ENCODE peak calls at places on chromosomes 5 and 9, in four cellular contexts. H, R, T and S are unnamed samples.

GRCh38 chr9:76664120-76664519 is 100.1 kb upstream of the PCA3 start:
- DNase-seq in H (no peak), R (no peak), T (no peak), S (no peak)

GRCh38 chr5:78763659-78764189 is 115.2 kb upstream of the LHFPL2 start:
- DNase-seq in H (no peak), R (no peak), T (no peak), S (no peak)

GRCh38 chr9:94829380-94830070 is 103.0 kb downstream of the AOPEP start:
- DNase-seq in H (no peak), R (no peak), T (no peak), S (no peak)

GRCh38 chr9:127163409-127163808 is 41.0 kb upstream of the ANGPTL2 start:
- DNase-seq in H (peak), R (no peak), T (no peak), S (peak)

GRCh38 chr5:138502121-138502520 is 36.8 kb downstream of the EGR1 start:
- DNase-seq in H (no peak), R (no peak), T (no peak), S (peak)

GRCh38 chr5:172175263-172175719 is 12.7 kb downstream of the STK10 start:
- DNase-seq in H (no peak), R (no peak), T (peak), S (no peak)

GRCh38 chr9:23907343-23907742 is 81.3 kb upstream of the ELAVL2 start:
- DNase-seq in H (no peak), R (no peak), T (no peak), S (no peak)

GRCh38 chr9:113475031-113475430 is 11.5 kb downstream of the RGS3 start:
- DNase-seq in H (no peak), R (no peak), T (no peak), S (no peak)

GRCh38 chr5:178670486-178670885 is 43.6 kb upstream of the CLK4 start:
- DNase-seq in H (no peak), R (no peak), T (no peak), S (no peak)

GRCh38 chr9:81394816-81395215 is 294.5 kb downstream of the TLE1 start:
- DNase-seq in H (no peak), R (no peak), T (no peak), S (no peak)

GRCh38 chr5:78116167-78116566 is 178.3 kb downstream of the AP3B1 start:
- DNase-seq in H (no peak), R (no peak), T (no peak), S (no peak)

GRCh38 chr9:35938474-35939145 is 19.3 kb downstream of the OR2S2 start:
- DNase-seq in H (no peak), R (no peak), T (no peak), S (no peak)

GRCh38 chr9:104388071-104388470 is 116.0 kb upstream of the OR13F1 start:
- DNase-seq in H (no peak), R (no peak), T (no peak), S (peak)

GRCh38 chr5:93930098-93930497 is 188.7 kb upstream of the POU5F2 start:
- DNase-seq in H (no peak), R (no peak), T (no peak), S (no peak)

GRCh38 chr5:118326496-118327045 is 661.8 kb downstream of the DTWD2 start:
- DNase-seq in H (no peak), R (no peak), T (no peak), S (peak)

GRCh38 chr9:1837453-1838084 is 177.6 kb upstream of the SMARCA2 start:
- DNase-seq in H (peak), R (peak), T (peak), S (peak)

GRCh38 chr9:91040371-91041215 is 239.0 kb downstream of the SYK start:
- DNase-seq in H (peak), R (no peak), T (no peak), S (no peak)

GRCh38 chr5:95712347-95712958 is 18.7 kb upstream of the RHOBTB3 start:
- DNase-seq in H (peak), R (no peak), T (peak), S (peak)

GRCh38 chr5:81165493-81166119 is 67.5 kb upstream of the CKMT2 start:
- DNase-seq in H (peak), R (peak), T (peak), S (peak)

GRCh38 chr9:120801441-120801840 is 8.2 kb upstream of the FBXW2 start:
- DNase-seq in H (no peak), R (no peak), T (no peak), S (no peak)

GRCh38 chr9:136146126-136147037 is 27.7 kb upstream of the TMEM250 start:
- DNase-seq in H (no peak), R (no peak), T (no peak), S (no peak)

GRCh38 chr5:24444439-24444838 is 200.3 kb downstream of the CDH10 start:
- DNase-seq in H (no peak), R (no peak), T (no peak), S (no peak)

GRCh38 chr9:35566417-35566816 is 38.6 kb upstream of the TESK1 start:
- DNase-seq in H (no peak), R (no peak), T (no peak), S (no peak)

GRCh38 chr9:29213374-29214161 is 1640.3 kb upstream of the C9orf72 start:
- DNase-seq in H (no peak), R (no peak), T (peak), S (peak)

GRCh38 chr5:1687301-1687970 is 112.2 kb downstream of the MRPL36 start:
- DNase-seq in H (no peak), R (no peak), T (no peak), S (no peak)

GRCh38 chr9:108517591-108518365 is 338.0 kb downstream of the ACTL7B start:
- DNase-seq in H (no peak), R (no peak), T (no peak), S (no peak)

GRCh38 chr9:89362647-89363310 is 44.5 kb downstream of the SECISBP2 start:
- DNase-seq in H (no peak), R (no peak), T (no peak), S (no peak)

GRCh38 chr9:137167113-137167751 is 2.6 kb downstream of the LRRC26 start:
- DNase-seq in H (no peak), R (no peak), T (no peak), S (no peak)

GRCh38 chr5:119274024-119274766 is 81.6 kb upstream of the TNFAIP8 start:
- DNase-seq in H (peak), R (no peak), T (no peak), S (peak)

GRCh38 chr5:43078956-43079355 is 38.8 kb upstream of the ANXA2R start:
- DNase-seq in H (peak), R (no peak), T (peak), S (peak)

GRCh38 chr9:6634441-6634840 is 11.1 kb downstream of the GLDC start:
- DNase-seq in H (no peak), R (no peak), T (no peak), S (no peak)

GRCh38 chr5:1746371-1747078 is 53.1 kb downstream of the MRPL36 start:
- DNase-seq in H (no peak), R (no peak), T (no peak), S (no peak)

GRCh38 chr5:180088561-180088960 is 17.0 kb upstream of the RNF130 start:
- DNase-seq in H (no peak), R (no peak), T (no peak), S (no peak)

GRCh38 chr9:113511047-113511521 is 47.6 kb downstream of the RGS3 start:
- DNase-seq in H (no peak), R (no peak), T (no peak), S (no peak)

GRCh38 chr5:139646912-139647391 is 1.2 kb upstream of the CXXC5 start:
- DNase-seq in H (no peak), R (no peak), T (no peak), S (no peak)
- H3K4me3 ChIP-seq in H (no peak), R (peak), T (no peak), S (no peak)

GRCh38 chr5:5139358-5140050 is 626 bp upstream of the ADAMTS16 start:
- DNase-seq in H (no peak), R (no peak), T (peak), S (no peak)

GRCh38 chr5:5144441-5144840 is 4.3 kb downstream of the ADAMTS16 start:
- DNase-seq in H (no peak), R (no peak), T (no peak), S (no peak)

GRCh38 chr5:5140051-5141010 is at the start of gene ADAMTS16:
- DNase-seq in H (no peak), R (no peak), T (peak), S (no peak)

GRCh38 chr5:5141011-5141599 is 975 bp downstream of the ADAMTS16 start:
- DNase-seq in H (no peak), R (no peak), T (no peak), S (no peak)

GRCh38 chr5:5141625-5142527 is 1.7 kb downstream of the ADAMTS16 start:
- DNase-seq in H (peak), R (no peak), T (peak), S (peak)
- H3K4me3 ChIP-seq in H (no peak), R (no peak), T (no peak), S (no peak)

GRCh38 chr5:64887910-64888309 is 119.2 kb downstream of the CWC27 start:
- DNase-seq in H (no peak), R (no peak), T (no peak), S (no peak)

GRCh38 chr5:64884541-64884940 is 115.8 kb downstream of the CWC27 start:
- DNase-seq in H (no peak), R (no peak), T (no peak), S (no peak)

GRCh38 chr5:64883912-64884311 is 115.2 kb downstream of the CWC27 start:
- DNase-seq in H (peak), R (no peak), T (no peak), S (peak)
- H3K4me3 ChIP-seq in H (no peak), R (no peak), T (no peak), S (no peak)

GRCh38 chr5:181259283-181259682 is 1.7 kb downstream of the TRIM52 start:
- DNase-seq in H (no peak), R (no peak), T (no peak), S (no peak)
- H3K4me3 ChIP-seq in H (peak), R (peak), T (peak), S (peak)

GRCh38 chr5:73266925-73267775 is 94.2 kb downstream of the TMEM174 start:
- DNase-seq in H (peak), R (no peak), T (no peak), S (no peak)
- H3K4me3 ChIP-seq in H (no peak), R (no peak), T (no peak), S (no peak)

DNA sequence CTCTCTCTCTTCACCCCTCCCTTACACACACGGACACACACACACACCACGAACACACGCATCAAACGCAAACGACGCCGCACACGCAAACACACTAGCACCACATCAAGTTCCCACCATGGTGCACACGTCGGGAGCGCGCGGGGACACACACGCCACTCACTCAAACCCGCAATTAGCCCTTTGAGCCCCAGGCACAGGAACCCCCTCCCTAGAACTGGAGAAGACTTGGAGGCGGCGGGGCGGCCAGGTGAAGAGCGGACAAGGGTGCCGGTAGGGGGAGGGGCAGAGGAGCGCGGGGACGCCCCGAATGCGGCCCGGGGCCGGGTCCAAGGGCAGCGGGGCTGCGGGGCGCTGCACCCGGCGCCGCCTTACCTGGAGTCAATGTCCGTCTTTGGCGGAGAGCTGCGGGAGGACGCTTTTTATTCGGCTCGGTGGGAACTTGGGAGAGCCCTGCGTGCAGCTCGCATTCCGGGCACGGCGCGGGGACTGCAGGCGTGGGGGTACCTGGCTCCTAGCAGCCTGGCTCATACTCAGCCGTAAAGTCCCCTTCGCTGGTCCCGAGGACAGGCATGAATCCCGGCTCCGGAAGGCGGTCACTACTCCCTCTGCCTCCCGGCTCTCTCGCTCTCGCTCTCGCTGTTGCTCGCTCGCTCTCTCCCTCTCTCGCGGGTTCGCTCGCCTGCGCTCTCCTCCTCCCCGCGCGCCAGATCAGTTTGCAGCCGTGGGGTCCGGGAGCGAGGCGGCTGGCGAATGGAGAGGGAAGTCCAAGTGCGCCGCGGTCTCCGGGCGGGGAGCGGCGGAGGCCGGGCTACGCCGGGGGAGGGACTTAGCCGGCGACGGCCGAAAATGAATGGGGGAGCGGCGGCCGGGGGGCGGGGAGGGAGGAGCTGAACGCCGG is at the start of gene BRINP1:
- DNase-seq in H (no peak), R (peak), T (peak), S (peak)
- H3K4me3 ChIP-seq in H (no peak), R (peak), T (peak), S (peak)

GRCh38 chr5:57559110-57559635 is 76.6 kb upstream of the ACTBL2 start:
- DNase-seq in H (peak), R (no peak), T (no peak), S (no peak)
- H3K4me3 ChIP-seq in H (no peak), R (no peak), T (no peak), S (no peak)

DNA sequence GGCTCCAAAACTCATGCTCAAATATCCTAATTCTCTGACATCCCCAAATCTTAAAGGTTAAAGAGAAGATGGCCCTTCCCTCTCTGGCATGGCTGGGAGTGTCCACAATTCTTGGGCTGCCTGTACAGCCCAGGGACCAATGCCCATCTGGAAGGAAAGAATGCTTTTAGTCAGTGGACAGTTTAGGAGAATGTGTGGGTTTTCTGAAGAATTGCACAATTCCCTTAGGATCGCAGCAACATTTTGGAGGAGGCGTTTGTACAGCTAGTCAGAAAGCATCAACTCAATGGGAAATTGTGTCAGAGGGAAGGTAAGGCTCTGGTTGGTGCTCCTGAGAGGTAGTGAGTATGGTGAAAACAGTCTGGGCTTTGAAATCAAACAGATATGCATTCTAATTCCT is 15.0 kb downstream of the FAM193B start:
- DNase-seq in H (peak), R (no peak), T (no peak), S (peak)
- H3K4me3 ChIP-seq in H (no peak), R (no peak), T (no peak), S (no peak)

DNA sequence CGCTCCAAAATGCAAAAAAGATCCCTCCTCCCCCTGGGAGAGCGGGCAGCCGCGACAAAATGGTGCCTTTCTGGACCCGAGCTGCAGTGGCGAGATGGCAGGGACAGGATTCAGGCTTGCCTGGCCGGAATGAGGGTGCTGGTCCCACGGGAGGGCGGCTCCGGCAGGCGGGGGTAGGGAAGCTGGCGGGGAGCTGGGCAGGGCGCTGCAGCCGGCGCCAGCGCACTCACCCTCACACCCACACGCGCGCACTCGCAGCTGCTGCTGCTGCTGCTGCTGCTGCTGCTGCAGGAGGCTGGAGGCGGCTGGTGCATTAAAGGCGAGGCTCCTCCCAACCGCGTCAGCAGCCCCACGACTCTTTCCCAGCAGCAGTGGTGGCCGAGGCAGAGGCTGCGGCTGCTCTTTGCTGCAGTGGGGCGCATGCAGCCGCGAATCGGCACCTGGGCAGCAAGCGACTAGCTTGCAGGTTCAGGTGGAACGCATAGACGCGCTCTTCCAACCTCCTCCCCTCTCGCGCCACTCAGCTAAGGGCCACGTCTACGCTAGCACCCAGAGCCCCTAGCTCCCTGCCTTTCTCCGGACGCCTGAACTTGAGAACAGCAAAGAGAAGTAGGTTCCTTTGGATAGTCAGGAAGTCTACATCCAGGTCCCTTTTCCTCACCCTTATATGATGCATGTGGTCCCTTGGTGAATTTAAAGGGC is at the start of gene PPP2R2B:
- DNase-seq in H (peak), R (no peak), T (peak), S (peak)
- H3K4me3 ChIP-seq in H (no peak), R (peak), T (peak), S (peak)

GRCh38 chr5:141615991-141616715 is 2.6 kb downstream of the DIAPH1 start:
- DNase-seq in H (no peak), R (no peak), T (no peak), S (no peak)
- H3K4me3 ChIP-seq in H (no peak), R (no peak), T (no peak), S (no peak)